ENCODE peak calls at places on chromosomes 13 and 19, in eight cellular contexts. L is ACHN, W is activated T-helper 1 cell treated with Interleukin-2 at 50 U/mL for 16 hours, Y is left cardiac atrium, U is OCI-LY7, D is neural progenitor cell, R is tibial artery, N is foreskin fibroblast. V is an unnamed sample.

GRCh38 chr19:50705422-50706019 is 14.1 kb downstream of the SHANK1 start:
- DNase-seq in Y (no peak), U (peak), D (peak), W (no peak), L (peak), R (no peak), N (peak), V (no peak)

GRCh38 chr13:75402787-75403186 is 79.2 kb downstream of the TBC1D4 start:
- DNase-seq in N (no peak), W (no peak), R (no peak), D (peak), L (peak), U (no peak), Y (peak), V (peak)

GRCh38 chr19:27966390-27966816 is 1246.5 kb downstream of the UQCRFS1 start:
- DNase-seq in N (peak), W (no peak), U (peak), Y (no peak), D (peak), L (peak), R (no peak), V (no peak)

GRCh38 chr13:91236942-91237341 is 110.5 kb upstream of the MIR17HG start:
- DNase-seq in W (no peak), R (no peak), N (no peak), U (no peak), L (no peak), D (no peak), Y (no peak), V (no peak)

GRCh38 chr13:108470921-108471320 is 158.5 kb upstream of the MYO16 start:
- DNase-seq in N (no peak), U (no peak), R (no peak), L (no peak), Y (no peak), D (no peak), W (no peak), V (no peak)

GRCh38 chr13:46783504-46783903 is 13.5 kb downstream of the ESD start:
- DNase-seq in Y (no peak), W (no peak), L (no peak), R (no peak), U (no peak), D (no peak), N (no peak), V (no peak)

GRCh38 chr19:3986260-3987041 is 1.2 kb upstream of the EEF2 start:
- DNase-seq in U (peak), L (peak), D (peak), R (peak), N (peak), Y (no peak), W (peak), V (no peak)

GRCh38 chr19:17575871-17576757 is 20.7 kb downstream of the COLGALT1 start:
- DNase-seq in N (no peak), L (no peak), Y (no peak), D (no peak), R (no peak), W (no peak), U (no peak), V (no peak)

GRCh38 chr19:15091918-15092753 is 10.1 kb downstream of the OR1I1 start:
- DNase-seq in N (peak), R (no peak), W (peak), U (peak), L (peak), Y (no peak), D (peak), V (no peak)

GRCh38 chr19:33374406-33374703 is 846 bp downstream of the CEBPG start:
- DNase-seq in D (peak), R (no peak), W (no peak), Y (no peak), N (peak), L (peak), U (peak), V (no peak)

GRCh38 chr19:7257148-7258041 is 36.8 kb downstream of the INSR start:
- DNase-seq in W (no peak), Y (peak), N (peak), L (no peak), U (no peak), R (no peak), D (no peak), V (no peak)

GRCh38 chr19:47272448-47273312 is 2.0 kb upstream of the INAFM1 start:
- DNase-seq in L (no peak), N (peak), U (no peak), D (peak), W (no peak), R (peak), Y (peak), V (no peak)

GRCh38 chr19:44050740-44051653 is 839 bp upstream of the ZNF223 start:
- DNase-seq in U (no peak), Y (no peak), W (no peak), R (no peak), L (no peak), N (peak), D (no peak), V (no peak)

GRCh38 chr19:47512183-47512947 is 2.5 kb downstream of the NAPA start:
- DNase-seq in Y (no peak), L (peak), W (no peak), R (peak), U (no peak), N (peak), D (no peak), V (no peak)

GRCh38 chr19:45584332-45585157 is at the start of gene OPA3:
- DNase-seq in N (peak), L (peak), D (peak), R (peak), Y (peak), U (peak), W (peak), V (peak)

GRCh38 chr13:40381935-40382764 is 284.3 kb downstream of the FOXO1 start:
- DNase-seq in Y (peak), L (no peak), N (no peak), U (no peak), R (no peak), D (no peak), W (no peak), V (no peak)